ENCODE peak calls at places on chromosomes 4 and X, in six cellular contexts. Z, T, S, Q, P and I are unnamed samples.

GRCh38 chrX:104189862-104190261 is 23.6 kb downstream of the FAM199X start:
- DNase-seq in Z (no peak), T (no peak), S (no peak), Q (no peak), P (no peak), I (no peak)

GRCh38 chr4:185470503-185471195 is 884 bp downstream of the CCDC110 start:
- DNase-seq in Z (peak), T (peak), S (no peak), Q (peak), P (peak), I (no peak)

GRCh38 chr4:687048-687974 is 1.6 kb downstream of the SLC49A3 start:
- DNase-seq in Z (no peak), T (no peak), S (peak), Q (peak), P (no peak), I (peak)

GRCh38 chr4:41611881-41612871 is 74.2 kb downstream of the LIMCH1 start:
- DNase-seq in Z (peak), T (no peak), S (no peak), Q (peak), P (no peak), I (no peak)

GRCh38 chr4:107900508-107900907 is 30.8 kb upstream of the CYP2U1 start:
- DNase-seq in Z (no peak), T (no peak), S (no peak), Q (no peak), P (no peak), I (no peak)

GRCh38 chr4:121072080-121072835 is at the start of gene NDNF:
- DNase-seq in Z (peak), T (peak), S (no peak), Q (peak), P (no peak), I (no peak)

GRCh38 chr4:147060171-147060931 is 114.7 kb upstream of the TTC29 start:
- DNase-seq in Z (no peak), T (no peak), S (peak), Q (peak), P (no peak), I (peak)

GRCh38 chrX:32045149-32045548 is 973.3 kb upstream of the FTHL17 start:
- DNase-seq in Z (no peak), T (no peak), S (no peak), Q (no peak), P (no peak), I (no peak)

GRCh38 chr4:151772322-151772721 is 11.5 kb upstream of the GATB start:
- DNase-seq in Z (no peak), T (no peak), S (no peak), Q (no peak), P (no peak), I (no peak)

GRCh38 chrX:108156934-108157466 is 65.4 kb downstream of the ATG4A start:
- DNase-seq in Z (no peak), T (no peak), S (no peak), Q (no peak), P (no peak), I (no peak)

GRCh38 chrX:133981908-133982307 is 3.5 kb downstream of the GPC3 start:
- DNase-seq in Z (no peak), T (no peak), S (no peak), Q (no peak), P (no peak), I (no peak)

GRCh38 chr4:61277785-61278184 is 77.7 kb downstream of the ADGRL3 start:
- DNase-seq in Z (no peak), T (no peak), S (no peak), Q (peak), P (no peak), I (no peak)

GRCh38 chr4:124121511-124121934 is 591.0 kb downstream of the ANKRD50 start:
- DNase-seq in Z (no peak), T (no peak), S (peak), Q (peak), P (no peak), I (peak)

GRCh38 chr4:25098964-25099843 is 61.0 kb downstream of the SEPSECS start:
- DNase-seq in Z (no peak), T (no peak), S (peak), Q (peak), P (no peak), I (peak)

GRCh38 chr4:10077101-10077491 is 39.5 kb downstream of the WDR1 start:
- DNase-seq in Z (no peak), T (no peak), S (no peak), Q (no peak), P (no peak), I (no peak)

GRCh38 chrX:154761977-154762528 is 611 bp upstream of the DKC1 start:
- DNase-seq in Z (no peak), T (no peak), S (no peak), Q (no peak), P (peak), I (no peak)

GRCh38 chr4:153521467-153521866 is 55.3 kb downstream of the TMEM131L start:
- DNase-seq in Z (no peak), T (no peak), S (no peak), Q (no peak), P (peak), I (no peak)

GRCh38 chr4:169096221-169096620 is 86.2 kb upstream of the CBR4 start:
- DNase-seq in Z (no peak), T (no peak), S (no peak), Q (no peak), P (no peak), I (no peak)

GRCh38 chrX:108312938-108313337 is 125.3 kb downstream of the COL4A6 start:
- DNase-seq in Z (peak), T (no peak), S (no peak), Q (peak), P (no peak), I (no peak)

GRCh38 chr4:7206385-7206784 is 14.0 kb downstream of the SORCS2 start:
- DNase-seq in Z (peak), T (no peak), S (no peak), Q (peak), P (no peak), I (peak)

GRCh38 chr4:175791221-175791620 is 20.8 kb downstream of the GPM6A start:
- DNase-seq in Z (no peak), T (no peak), S (no peak), Q (no peak), P (no peak), I (no peak)

GRCh38 chrX:48902776-48903175 is 5.0 kb downstream of the PQBP1 start:
- DNase-seq in Z (no peak), T (no peak), S (no peak), Q (no peak), P (no peak), I (no peak)

GRCh38 chr4:141131738-141132688 is 1.3 kb downstream of the RNF150 start:
- DNase-seq in Z (peak), T (no peak), S (no peak), Q (no peak), P (no peak), I (no peak)

GRCh38 chr4:151540728-151541437 is 131.9 kb downstream of the FHIP1A start:
- DNase-seq in Z (peak), T (no peak), S (peak), Q (peak), P (no peak), I (peak)

GRCh38 chrX:53156207-53156596 is 62.3 kb downstream of the KANTR start:
- DNase-seq in Z (no peak), T (no peak), S (no peak), Q (no peak), P (no peak), I (no peak)

GRCh38 chrX:9131066-9131465 is 97.1 kb upstream of the FAM9B start:
- DNase-seq in Z (no peak), T (no peak), S (no peak), Q (no peak), P (no peak), I (no peak)

GRCh38 chr4:126977306-126977705 is 655.5 kb upstream of the INTU start:
- DNase-seq in Z (no peak), T (no peak), S (no peak), Q (peak), P (no peak), I (no peak)

GRCh38 chr4:122364700-122365404 is 14.0 kb upstream of the ADAD1 start:
- DNase-seq in Z (no peak), T (no peak), S (no peak), Q (no peak), P (no peak), I (no peak)

GRCh38 chrX:153649178-153649914 is 2.3 kb downstream of the DUSP9 start:
- DNase-seq in Z (peak), T (peak), S (no peak), Q (no peak), P (peak), I (no peak)

GRCh38 chr4:77959566-77960338 is 97.1 kb downstream of the MRPL1 start:
- DNase-seq in Z (peak), T (peak), S (peak), Q (peak), P (peak), I (peak)

GRCh38 chr4:181890031-181890430 is 353.2 kb upstream of the TENM3 start:
- DNase-seq in Z (no peak), T (no peak), S (no peak), Q (no peak), P (no peak), I (no peak)

DNA sequence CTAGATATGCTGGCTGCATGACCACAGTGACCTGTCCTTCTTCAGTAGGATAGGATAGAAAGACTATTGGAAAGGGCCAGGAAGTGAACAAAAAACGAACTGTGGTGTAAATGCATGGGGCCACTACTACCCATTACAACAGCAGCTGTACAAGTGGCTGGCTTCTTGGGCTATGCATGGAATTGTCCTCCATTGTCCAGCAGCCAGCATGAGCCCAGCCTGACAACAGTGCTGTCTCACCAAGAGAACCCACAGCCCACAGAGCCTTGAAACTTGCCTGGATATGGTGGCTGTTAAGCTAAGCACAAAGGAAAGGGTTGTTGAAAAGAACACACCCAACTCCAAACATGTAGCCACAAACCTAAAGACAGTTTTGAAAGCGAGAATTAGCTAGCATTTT is 330.2 kb upstream of the F9 start:
- DNase-seq in Z (no peak), T (no peak), S (no peak), Q (no peak), P (no peak), I (no peak)
- H3K4me3 ChIP-seq in Z (no peak), T (no peak), S (no peak), Q (no peak), P (no peak), I (no peak)

DNA sequence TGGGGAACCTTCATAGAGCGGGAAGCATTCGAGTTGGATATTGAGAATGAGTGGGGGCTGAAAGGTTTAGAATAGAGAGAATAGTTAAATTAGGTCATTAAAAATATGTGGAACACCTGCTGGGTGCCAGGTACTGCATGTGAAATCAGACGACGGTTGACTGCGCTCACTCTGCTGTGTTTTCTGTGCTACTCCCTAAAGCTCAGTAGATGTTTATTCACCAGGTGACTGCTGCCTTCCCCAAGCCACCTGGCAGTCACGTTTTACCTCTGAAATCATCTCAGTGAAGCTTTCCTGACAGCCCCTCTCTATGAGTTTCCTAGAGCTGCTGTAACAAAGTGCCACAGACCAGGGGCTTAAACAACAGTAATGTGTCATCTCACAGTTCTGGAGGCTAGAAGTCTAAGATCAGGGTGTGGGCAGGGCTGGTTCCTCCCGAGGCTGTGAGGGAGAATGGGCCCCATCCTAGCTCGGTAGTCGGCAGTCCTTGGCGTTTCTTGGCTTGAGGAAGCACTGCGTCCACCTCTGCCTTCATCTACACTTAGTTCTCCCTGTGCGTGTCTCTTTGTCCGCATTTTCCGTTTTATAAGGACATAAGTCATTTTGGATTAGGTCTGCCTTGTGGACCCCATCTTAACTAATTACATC is 25.3 kb downstream of the ADD1 start:
- DNase-seq in Z (no peak), T (no peak), S (no peak), Q (no peak), P (no peak), I (no peak)
- H3K4me3 ChIP-seq in Z (no peak), T (no peak), S (no peak), Q (peak), P (no peak), I (no peak)

DNA sequence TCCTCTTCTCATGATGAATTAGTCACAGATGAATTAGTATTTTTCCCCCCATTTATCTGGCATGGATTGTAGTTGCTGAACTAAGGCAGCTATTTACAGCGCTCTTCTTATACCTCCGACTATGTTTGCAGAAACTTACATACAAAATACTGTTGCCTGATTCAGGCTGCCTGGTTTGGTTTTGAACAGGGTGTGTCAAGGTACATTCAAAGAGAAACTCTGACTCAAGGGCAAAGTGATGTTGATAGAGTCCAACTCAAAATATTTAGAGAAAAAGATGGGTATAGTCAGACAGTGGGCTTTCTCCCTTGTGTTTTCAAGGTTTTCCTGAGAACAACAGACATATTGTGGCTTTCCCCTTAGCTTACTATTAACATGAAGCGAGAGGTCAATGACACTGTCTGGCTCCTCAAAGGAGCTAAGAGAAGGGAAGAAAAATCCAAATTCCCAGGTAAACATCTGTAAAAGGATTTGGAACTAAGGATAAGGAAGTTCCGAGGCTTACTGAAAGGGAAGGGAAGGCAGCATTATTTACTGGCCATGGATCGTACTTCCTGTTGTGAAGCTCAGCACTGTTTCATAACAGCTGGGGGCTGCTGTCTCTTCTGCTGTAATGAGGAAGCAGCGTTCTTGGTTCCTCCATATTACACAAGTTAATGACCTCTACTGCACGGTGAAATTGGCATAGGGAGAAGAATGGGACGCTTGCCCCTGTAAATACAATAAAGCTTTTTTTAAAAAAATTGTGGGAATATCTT is 30.9 kb downstream of the FAM9C start:
- DNase-seq in Z (peak), T (peak), S (no peak), Q (peak), P (peak), I (no peak)
- H3K4me3 ChIP-seq in Z (no peak), T (peak), S (no peak), Q (no peak), P (peak), I (no peak)

DNA sequence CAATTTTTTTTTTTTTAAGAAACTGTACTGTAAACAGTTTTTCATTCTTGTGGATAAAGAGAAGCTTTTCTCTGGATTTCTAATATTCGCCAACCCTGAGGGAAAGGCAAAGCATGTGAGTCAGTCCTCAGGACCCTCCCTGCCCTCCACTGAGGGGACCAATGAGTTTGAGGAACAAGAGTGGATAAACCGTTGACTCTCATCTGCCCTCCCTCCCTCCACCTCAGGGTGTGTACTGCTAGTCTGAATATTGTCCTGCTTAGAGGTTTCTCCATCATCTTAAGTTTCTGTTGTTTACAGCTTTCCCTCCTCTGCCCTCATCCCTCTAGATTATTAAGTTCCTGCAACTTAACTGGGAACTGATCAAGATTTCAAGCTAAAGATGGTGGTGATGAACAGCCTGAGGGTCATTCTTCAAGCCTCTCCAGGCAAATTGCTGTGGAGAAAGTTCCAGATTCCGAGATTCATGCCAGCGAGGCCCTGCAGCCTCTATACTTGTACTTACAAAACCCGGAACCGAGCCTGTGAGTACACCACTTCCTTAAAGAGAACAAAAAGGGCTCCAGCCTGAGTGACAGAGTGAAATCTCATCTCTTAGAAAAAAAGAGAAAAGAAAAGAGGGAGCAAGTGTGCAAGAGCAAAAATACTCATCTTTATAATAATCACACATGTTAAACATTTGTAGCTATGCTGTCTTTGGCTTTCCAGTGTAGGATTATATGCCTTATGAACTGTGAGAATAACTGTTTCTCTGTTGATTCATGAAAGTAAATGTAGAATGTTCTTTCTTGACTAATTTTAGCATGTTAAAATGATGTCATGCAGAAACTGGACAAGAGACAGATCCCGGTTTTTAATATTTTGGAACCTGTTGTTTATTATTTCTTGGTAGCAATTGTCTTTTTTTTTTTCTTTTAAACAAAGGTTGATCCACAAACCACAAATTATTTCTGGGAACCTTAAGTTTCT is 11.9 kb downstream of the CA5B start:
- DNase-seq in Z (no peak), T (peak), S (no peak), Q (no peak), P (peak), I (no peak)
- H3K4me3 ChIP-seq in Z (no peak), T (peak), S (no peak), Q (no peak), P (no peak), I (no peak)

GRCh38 chr4:4384837-4385236 is 2.1 kb upstream of the NSG1 start:
- DNase-seq in Z (peak), T (no peak), S (no peak), Q (peak), P (peak), I (no peak)

GRCh38 chr4:4386736-4387392 is at the start of gene NSG1:
- DNase-seq in Z (peak), T (no peak), S (no peak), Q (peak), P (peak), I (no peak)

GRCh38 chr4:4387531-4388311 is 819 bp downstream of the NSG1 start:
- DNase-seq in Z (no peak), T (no peak), S (no peak), Q (no peak), P (peak), I (no peak)

GRCh38 chr4:4386296-4386735 is 586 bp upstream of the NSG1 start:
- DNase-seq in Z (peak), T (no peak), S (no peak), Q (peak), P (peak), I (no peak)

DNA sequence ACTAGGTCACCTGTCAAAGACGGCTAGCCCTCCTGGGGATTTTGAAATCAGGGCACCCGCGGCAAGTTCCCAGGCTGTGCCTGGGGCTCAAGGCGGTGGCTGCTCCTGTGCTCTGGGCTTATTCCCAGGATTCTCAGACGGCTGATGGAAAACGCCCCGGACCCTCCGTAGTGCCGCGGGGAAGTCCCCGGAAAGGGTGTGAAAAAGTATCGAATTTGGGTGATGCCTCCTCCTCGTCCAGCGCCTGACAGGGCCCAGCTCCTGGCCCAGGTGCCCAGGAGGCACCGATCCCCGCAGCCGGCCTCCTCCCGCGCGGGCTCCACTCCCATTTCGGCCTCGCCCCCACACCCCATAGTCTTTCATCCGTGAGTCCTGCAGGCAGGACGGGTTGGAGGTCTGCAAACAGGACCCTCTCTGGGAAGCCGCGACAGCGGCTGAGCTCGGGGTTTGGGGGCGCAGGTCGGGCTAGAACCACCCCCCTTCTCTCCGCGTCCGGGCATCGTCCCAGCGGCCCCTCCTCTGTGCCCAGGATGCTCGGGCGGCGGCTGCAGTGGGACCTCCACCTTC is 1.1 kb upstream of the NSG1 start:
- DNase-seq in Z (no peak), T (no peak), S (no peak), Q (no peak), P (no peak), I (no peak)
- H3K4me3 ChIP-seq in Z (peak), T (no peak), S (no peak), Q (peak), P (peak), I (peak)

DNA sequence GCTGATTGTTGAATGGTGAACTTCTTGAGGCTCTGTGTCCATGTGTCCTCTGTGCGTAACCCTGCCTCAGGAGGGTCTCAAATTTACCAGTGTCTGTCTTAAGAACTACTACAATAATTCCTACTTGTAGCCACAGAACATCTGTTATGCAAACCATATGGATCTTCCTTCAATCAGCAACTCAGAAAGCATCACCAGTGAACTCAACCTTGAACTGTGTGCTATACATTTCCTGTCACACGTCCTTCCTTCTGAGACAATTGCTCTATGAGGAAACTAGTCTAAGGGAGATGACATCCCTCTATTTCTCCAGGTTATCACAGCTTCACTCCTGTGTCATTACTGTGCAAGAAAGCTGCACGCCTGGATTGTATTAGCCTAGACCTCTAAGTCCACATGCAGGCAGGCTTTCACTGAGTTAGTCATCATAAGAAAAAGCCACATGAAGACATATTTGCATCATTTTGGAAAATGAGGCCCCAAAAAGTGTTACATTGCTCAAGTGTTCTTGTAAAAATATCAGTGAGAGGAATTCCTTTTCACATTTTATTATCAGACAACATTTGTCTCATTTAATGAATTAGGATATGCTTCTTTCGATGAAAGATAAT is 157.8 kb downstream of the AFF2 start:
- DNase-seq in Z (no peak), T (no peak), S (no peak), Q (no peak), P (peak), I (no peak)
- H3K4me3 ChIP-seq in Z (no peak), T (no peak), S (no peak), Q (no peak), P (peak), I (no peak)